ENCODE peak calls at places on chromosomes 7 and 10, in seven cellular contexts. W is PC-9, K is upper lobe of right lung, R is SJSA1, F is AG04450, N is heart left ventricle, Y is osteoblast. L is an unnamed sample.

GRCh38 chr7:153370092-153370491 is 610.5 kb downstream of the ACTR3B start:
- DNase-seq in W (no peak), N (no peak), Y (no peak), R (no peak), K (no peak), F (no peak), L (no peak)

GRCh38 chr10:96651998-96652431 is 65.2 kb upstream of the TM9SF3 start:
- DNase-seq in N (peak), F (no peak), Y (no peak), W (no peak), R (no peak), K (no peak), L (peak)

GRCh38 chr10:92593553-92594046 is 670 bp downstream of the KIF11 start:
- DNase-seq in R (no peak), F (no peak), N (no peak), W (no peak), K (no peak), Y (peak), L (peak)

GRCh38 chr7:138848056-138848975 is 50.3 kb upstream of the ATP6V0A4 start:
- DNase-seq in R (no peak), N (no peak), K (no peak), Y (no peak), F (no peak), W (peak), L (no peak)

GRCh38 chr7:52211930-52212329 is 823.5 kb upstream of the POM121L12 start:
- DNase-seq in Y (peak), N (no peak), K (no peak), W (no peak), R (no peak), F (no peak), L (no peak)

GRCh38 chr10:14801693-14802092 is 27.0 kb upstream of the FAM107B start:
- DNase-seq in F (no peak), W (no peak), R (no peak), N (no peak), K (no peak), Y (no peak), L (no peak)

GRCh38 chr7:13989138-13989943 is at the start of gene ETV1:
- DNase-seq in N (peak), Y (peak), K (peak), W (peak), R (peak), F (no peak), L (no peak)

GRCh38 chr7:90977056-90977455 is 287.2 kb upstream of the FZD1 start:
- DNase-seq in K (no peak), N (no peak), W (no peak), F (no peak), R (no peak), Y (no peak), L (no peak)

GRCh38 chr7:38102486-38102885 is 75.6 kb upstream of the STARD3NL start:
- DNase-seq in R (no peak), F (no peak), Y (no peak), W (no peak), N (no peak), K (no peak), L (no peak)

GRCh38 chr7:106866298-106867281 is 1.5 kb downstream of the PIK3CG start:
- DNase-seq in Y (no peak), W (no peak), K (no peak), R (no peak), N (no peak), F (no peak), L (no peak)

GRCh38 chr10:112394475-112394875 is 20.6 kb downstream of the ACSL5 start:
- DNase-seq in F (no peak), N (no peak), K (peak), R (no peak), W (no peak), Y (no peak), L (no peak)

GRCh38 chr7:3579638-3580219 is 278.7 kb downstream of the SDK1 start:
- DNase-seq in W (peak), N (no peak), R (no peak), Y (no peak), K (no peak), F (no peak), L (no peak)

GRCh38 chr10:43109671-43110249 is 28.5 kb upstream of the CSGALNACT2 start:
- DNase-seq in N (no peak), Y (no peak), K (no peak), R (no peak), F (no peak), W (no peak), L (no peak)

GRCh38 chr10:80170641-80171040 is 34.7 kb downstream of the ANXA11 start:
- DNase-seq in Y (no peak), F (no peak), K (no peak), R (no peak), W (no peak), N (no peak), L (no peak)

GRCh38 chr10:102220612-102221011 is 5.5 kb upstream of the ELOVL3 start:
- DNase-seq in K (no peak), Y (no peak), W (no peak), R (no peak), F (no peak), N (no peak), L (no peak)

GRCh38 chr10:43897765-43898419 is 249.2 kb upstream of the ZNF32 start:
- DNase-seq in W (no peak), N (no peak), Y (no peak), F (no peak), R (no peak), K (no peak), L (no peak)

GRCh38 chr10:19945275-19945674 is 129.0 kb downstream of the PLXDC2 start:
- DNase-seq in Y (no peak), F (no peak), N (no peak), K (no peak), R (no peak), W (no peak), L (no peak)

GRCh38 chr10:97707134-97707861 is 6.2 kb upstream of the MARVELD1 start:
- DNase-seq in K (no peak), R (no peak), Y (no peak), F (no peak), W (no peak), N (no peak), L (no peak)

GRCh38 chr10:70255329-70256299 is 22.4 kb upstream of the PPA1 start:
- DNase-seq in K (no peak), N (no peak), W (peak), F (no peak), Y (no peak), R (peak), L (no peak)

GRCh38 chr10:93352638-93353383 is 129.3 kb downstream of the MYOF start:
- DNase-seq in R (peak), N (no peak), Y (no peak), K (no peak), F (no peak), W (no peak), L (peak)

GRCh38 chr7:98165827-98166667 is 45.2 kb upstream of the BHLHA15 start:
- DNase-seq in N (peak), K (peak), W (no peak), F (no peak), Y (peak), R (peak), L (peak)

GRCh38 chr10:84401838-84402611 is 73.6 kb downstream of the CCSER2 start:
- DNase-seq in R (no peak), W (peak), N (no peak), Y (no peak), F (no peak), K (no peak), L (no peak)

GRCh38 chr10:70145666-70146488 is 623 bp downstream of the TYSND1 start:
- DNase-seq in Y (peak), R (peak), N (peak), F (no peak), W (peak), K (peak), L (peak)

GRCh38 chr7:81845628-81846259 is 75.9 kb upstream of the HGF start:
- DNase-seq in N (no peak), R (no peak), F (no peak), W (no peak), Y (no peak), K (no peak), L (no peak)

GRCh38 chr10:86178401-86179142 is 188.0 kb downstream of the GRID1 start:
- DNase-seq in Y (no peak), R (peak), N (no peak), W (no peak), K (peak), F (no peak), L (no peak)

GRCh38 chr7:155975490-155975889 is 163.2 kb upstream of the SHH start:
- DNase-seq in K (peak), W (no peak), R (no peak), F (no peak), Y (peak), N (no peak), L (no peak)

GRCh38 chr7:154781369-154782303 is 221.3 kb downstream of the PAXIP1 start:
- DNase-seq in N (no peak), F (no peak), K (no peak), R (no peak), Y (no peak), W (no peak), L (no peak)

GRCh38 chr10:51137741-51138529 is 63.6 kb downstream of the PRKG1 start:
- DNase-seq in F (no peak), N (no peak), W (no peak), K (no peak), R (no peak), Y (peak), L (no peak)

GRCh38 chr7:109336531-109336930 is 766.9 kb downstream of the DNAJB9 start:
- DNase-seq in F (no peak), W (no peak), Y (no peak), K (no peak), N (no peak), R (no peak), L (no peak)

GRCh38 chr10:28282341-28282740 is 20.5 kb downstream of the MPP7 start:
- DNase-seq in K (no peak), Y (no peak), R (no peak), W (no peak), F (no peak), N (no peak), L (no peak)

GRCh38 chr10:19713800-19714525 is 102.3 kb upstream of the PLXDC2 start:
- DNase-seq in K (no peak), N (no peak), R (no peak), Y (no peak), F (no peak), W (no peak), L (no peak)

GRCh38 chr10:131776496-131776895 is 124.3 kb upstream of the PPP2R2D start:
- DNase-seq in Y (peak), K (no peak), R (no peak), F (no peak), W (no peak), N (no peak), L (no peak)

GRCh38 chr10:79355420-79356010 is 8.2 kb downstream of the PPIF start:
- DNase-seq in Y (no peak), K (no peak), F (no peak), N (no peak), W (no peak), R (no peak), L (no peak)

GRCh38 chr10:17144757-17145156 is 15.1 kb upstream of the CUBN start:
- DNase-seq in F (no peak), R (no peak), N (no peak), K (no peak), Y (no peak), W (no peak), L (no peak)

GRCh38 chr10:17273403-17273802 is 45.4 kb downstream of the VIM start:
- DNase-seq in N (no peak), Y (peak), W (peak), R (peak), F (no peak), K (no peak), L (no peak)

GRCh38 chr10:110617455-110618162 is 26.5 kb upstream of the RBM20 start:
- DNase-seq in Y (no peak), F (no peak), R (no peak), K (no peak), W (no peak), N (no peak), L (peak)

DNA sequence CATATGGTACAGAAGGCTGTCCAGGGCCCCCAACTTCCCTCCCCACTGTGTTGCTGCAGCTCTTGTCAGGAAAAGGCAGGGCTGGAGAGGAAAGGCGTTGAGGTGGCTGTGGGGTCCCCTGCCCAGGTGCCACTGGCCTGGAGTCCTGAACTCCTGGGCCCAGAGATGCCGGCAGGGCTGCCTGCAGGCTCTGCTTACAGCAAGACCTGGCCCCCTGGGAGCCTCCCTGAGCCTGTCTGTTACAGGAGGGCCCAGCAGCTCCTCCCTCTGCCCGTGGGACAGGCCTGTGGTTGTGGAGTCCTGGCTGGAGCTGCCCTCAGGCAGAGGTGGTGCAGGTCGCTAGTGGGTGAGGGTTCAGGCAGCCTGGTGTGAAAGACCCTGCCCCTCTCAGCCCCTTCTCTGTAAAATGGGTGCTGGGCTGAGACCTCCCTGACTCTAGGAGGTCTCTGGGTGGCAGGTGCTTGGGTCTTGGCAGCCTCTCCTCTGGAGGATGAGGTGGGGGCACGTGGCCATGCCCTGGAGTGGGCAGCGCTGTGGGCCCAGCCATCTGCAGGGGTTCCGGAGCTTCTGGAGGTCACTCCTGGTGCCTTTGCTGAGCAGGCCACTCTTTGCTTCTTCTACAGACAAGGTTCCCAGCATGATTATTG is 10.0 kb downstream of the ANTXRL start:
- DNase-seq in K (peak), Y (no peak), F (no peak), R (no peak), N (no peak), W (no peak), L (no peak)
- H3K4me3 ChIP-seq in K (no peak), Y (no peak), F (no peak), R (no peak), N (no peak), W (no peak), L (no peak)

GRCh38 chr7:142959202-142959601 is 3.0 kb downstream of the KEL start:
- DNase-seq in K (no peak), W (no peak), N (no peak), R (no peak), F (no peak), Y (no peak), L (no peak)

GRCh38 chr7:142957723-142958122 is 4.4 kb downstream of the KEL start:
- DNase-seq in N (no peak), F (no peak), Y (no peak), R (no peak), W (peak), K (no peak), L (no peak)

GRCh38 chr7:142954680-142955268 is 7.4 kb downstream of the KEL start:
- DNase-seq in K (no peak), W (no peak), F (no peak), R (no peak), N (no peak), Y (no peak), L (no peak)

GRCh38 chr7:142960955-142961512 is 1.1 kb downstream of the KEL start:
- DNase-seq in K (no peak), W (no peak), R (no peak), F (no peak), Y (no peak), N (no peak), L (no peak)

DNA sequence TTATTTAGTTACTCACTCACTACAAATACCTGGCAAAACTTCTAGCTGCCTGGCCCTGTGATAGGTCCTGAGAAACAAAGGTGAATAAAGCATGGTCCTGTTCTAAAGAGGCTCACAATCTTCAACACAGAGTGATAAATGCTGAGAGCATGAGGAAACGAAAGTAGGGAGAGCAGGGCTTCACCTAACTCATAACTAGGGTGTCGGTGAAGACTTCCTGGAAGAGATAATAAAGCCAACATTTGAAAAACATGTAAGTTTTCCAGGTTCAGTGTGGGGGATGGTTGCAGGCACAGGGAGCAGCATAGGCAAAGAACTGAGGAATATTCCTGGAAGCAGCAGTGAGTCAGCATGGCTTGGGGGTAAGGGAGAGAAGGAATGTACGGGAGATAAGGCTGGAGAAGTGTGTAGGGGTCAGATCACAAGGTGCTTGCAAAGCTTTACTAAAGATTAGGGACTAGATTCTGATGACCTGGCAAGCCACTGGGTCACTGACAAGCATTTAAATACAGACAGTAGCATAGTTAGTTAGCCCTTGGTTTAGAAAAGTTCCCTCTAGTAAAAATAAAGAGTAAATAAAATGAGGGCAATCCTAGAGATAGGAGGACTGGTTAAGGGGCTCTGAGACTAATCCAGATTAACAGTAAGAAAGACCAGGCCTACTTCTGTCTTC is 5.1 kb downstream of the KEL start:
- DNase-seq in R (no peak), K (no peak), N (no peak), Y (no peak), W (peak), F (no peak), L (no peak)
- H3K4me3 ChIP-seq in R (no peak), K (no peak), N (no peak), Y (no peak), W (peak), F (no peak), L (no peak)

GRCh38 chr7:158818325-158819213 is 10.7 kb downstream of the ESYT2 start:
- DNase-seq in N (peak), F (peak), R (peak), W (peak), K (peak), Y (peak), L (peak)
- H3K4me3 ChIP-seq in N (peak), F (peak), R (peak), W (peak), K (peak), Y (peak), L (peak)

GRCh38 chr7:16550671-16551070 is 24.0 kb downstream of the LRRC72 start:
- DNase-seq in N (no peak), R (no peak), K (no peak), F (no peak), W (no peak), Y (no peak), L (no peak)

GRCh38 chr7:16542401-16542800 is 15.8 kb downstream of the LRRC72 start:
- DNase-seq in W (no peak), Y (no peak), K (no peak), F (no peak), R (no peak), N (no peak), L (no peak)

GRCh38 chr7:16543456-16543855 is 16.8 kb downstream of the LRRC72 start:
- DNase-seq in W (no peak), K (no peak), N (no peak), F (no peak), R (peak), Y (no peak), L (no peak)

GRCh38 chr7:16548428-16548827 is 21.8 kb downstream of the LRRC72 start:
- DNase-seq in F (no peak), R (no peak), N (no peak), K (no peak), W (no peak), Y (no peak), L (no peak)

DNA sequence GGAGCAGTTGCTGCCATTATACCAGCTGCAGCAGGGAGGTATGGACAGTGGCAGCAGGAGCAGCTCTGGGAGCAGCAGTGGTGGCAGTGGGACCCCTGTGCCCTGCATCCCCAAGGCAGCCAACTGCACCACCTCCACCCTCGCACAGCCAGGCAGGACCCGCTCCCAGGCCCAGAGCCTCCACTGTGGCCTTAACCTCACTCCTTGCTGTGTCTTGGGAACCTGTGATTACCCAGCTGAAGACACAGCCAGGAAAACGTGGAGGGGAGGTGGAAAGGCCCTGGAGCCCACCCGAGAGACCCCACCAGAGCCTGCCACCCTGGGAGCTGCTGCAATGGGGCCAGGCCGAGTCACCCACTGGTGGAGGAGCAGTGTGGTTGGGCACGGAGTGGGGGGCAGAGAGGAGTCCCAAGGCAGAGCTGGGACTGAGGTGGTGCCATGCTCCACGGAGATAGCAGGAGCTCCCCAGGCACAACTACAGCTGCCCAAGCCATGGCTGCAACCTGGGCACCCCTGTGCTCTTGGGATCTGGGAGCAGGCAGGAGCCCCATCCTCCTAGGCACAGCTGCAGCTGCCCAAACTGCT is 20.4 kb downstream of the LRRC72 start:
- DNase-seq in W (no peak), R (no peak), N (no peak), F (no peak), K (no peak), Y (no peak), L (no peak)
- H3K4me3 ChIP-seq in W (no peak), R (no peak), N (no peak), F (no peak), K (no peak), Y (no peak), L (no peak)

DNA sequence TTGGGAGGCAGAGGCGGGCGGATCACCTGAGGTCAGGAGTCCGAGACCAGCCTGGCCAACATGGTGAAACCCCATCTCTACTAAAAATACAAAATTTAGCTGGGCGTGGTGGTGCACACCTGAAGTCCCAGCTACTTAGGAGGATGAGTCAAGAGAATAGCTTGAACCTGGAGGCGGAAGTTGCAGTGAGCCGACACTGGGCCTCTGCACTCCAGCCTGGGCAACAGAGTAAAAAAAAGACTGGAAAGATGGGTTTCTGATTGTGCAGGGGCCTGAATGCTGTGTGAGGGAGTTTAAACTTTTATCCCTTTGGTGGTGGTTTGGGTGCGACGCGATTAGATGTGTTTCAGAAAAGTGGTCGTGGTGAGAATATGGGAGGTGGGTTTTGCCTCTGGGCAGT is 1.8 kb downstream of the CHST12 start:
- DNase-seq in F (no peak), W (no peak), Y (peak), R (no peak), K (no peak), N (no peak), L (no peak)
- H3K4me3 ChIP-seq in F (no peak), W (no peak), Y (no peak), R (no peak), K (peak), N (no peak), L (peak)

L was measured in Jurkat, Clone E6-1.